ENCODE peak calls at places on chromosomes 13 and 19, in five cellular contexts. D, T, C, B and A are unnamed samples.

GRCh38 chr19:2491130-2491801 is 15.3 kb downstream of the GADD45B start:
- DNase-seq in D (no peak), T (peak; percentile 39), C (no peak), B (no peak), A (no peak)

GRCh38 chr13:46951516-46951915 is 54.7 kb upstream of the HTR2A start:
- DNase-seq in D (peak; percentile 27), T (no peak), C (no peak), B (no peak), A (no peak)

GRCh38 chr13:86870388-86870966 is 800.7 kb upstream of the SLITRK5 start:
- DNase-seq in D (no peak), T (no peak), C (no peak), B (no peak), A (peak; percentile 46)

GRCh38 chr19:15123031-15123890 is 16.1 kb downstream of the SYDE1 start:
- DNase-seq in D (no peak), T (no peak), C (no peak), B (no peak), A (no peak)

GRCh38 chr13:100131863-100132574 is 43.1 kb downstream of the PCCA start:
- DNase-seq in D (peak; percentile 45), T (no peak), C (no peak), B (no peak), A (no peak)

GRCh38 chr19:11024259-11024658 is 63.4 kb downstream of the SMARCA4 start:
- DNase-seq in D (no peak), T (no peak), C (no peak), B (no peak), A (no peak)

GRCh38 chr19:40252395-40252794 is 25.9 kb upstream of the CCNP start:
- DNase-seq in D (no peak), T (no peak), C (no peak), B (peak; percentile 3), A (no peak)

GRCh38 chr13:112637017-112637801 is 49.3 kb upstream of the TUBGCP3 start:
- DNase-seq in D (no peak), T (no peak), C (no peak), B (no peak), A (no peak)

GRCh38 chr19:28887920-28888618 is 324.9 kb downstream of the UQCRFS1 start:
- DNase-seq in D (no peak), T (no peak), C (no peak), B (peak; percentile 71), A (no peak)

GRCh38 chr19:28886708-28887107 is 326.2 kb downstream of the UQCRFS1 start:
- DNase-seq in D (no peak), T (no peak), C (no peak), B (no peak), A (no peak)

GRCh38 chr19:28883241-28883693 is 329.7 kb downstream of the UQCRFS1 start:
- DNase-seq in D (no peak), T (no peak), C (no peak), B (no peak), A (no peak)

GRCh38 chr19:28884786-28885476 is 328.0 kb downstream of the UQCRFS1 start:
- DNase-seq in D (no peak), T (no peak), C (no peak), B (no peak), A (no peak)

DNA sequence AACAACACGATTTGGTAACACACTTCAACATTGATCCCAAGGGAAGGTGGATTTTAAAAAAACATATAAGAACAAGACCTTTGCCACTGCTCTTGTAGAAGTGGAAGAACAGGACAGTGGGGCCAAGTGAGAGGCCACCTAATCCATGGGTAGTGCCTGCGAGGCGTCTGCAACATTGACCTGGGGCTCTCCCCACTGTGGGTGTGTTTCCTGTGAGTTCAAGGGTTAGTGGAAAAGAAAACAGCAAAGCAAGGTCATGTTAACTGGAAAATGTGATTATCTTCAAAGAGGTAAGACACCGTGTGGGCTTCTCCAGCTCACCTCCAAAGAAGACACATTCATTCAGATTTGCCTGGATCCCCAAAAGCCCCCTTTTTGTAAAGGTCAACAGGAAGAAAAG is 327.0 kb downstream of the UQCRFS1 start:
- DNase-seq in D (no peak), T (no peak), C (no peak), B (no peak), A (no peak)
- TF ChIP-seq POLR2A in D (no peak), T (no peak), C (no peak), B (no peak), A (no peak)

GRCh38 chr19:35643255-35644205 is 2.0 kb downstream of the ETV2 start:
- DNase-seq in D (peak; percentile 75), T (peak; percentile 84), C (peak; percentile 41), B (peak; percentile 93), A (peak; percentile 92)
- TF ChIP-seq POLR2A in D (peak; percentile 97), T (peak; percentile 65), C (no peak), B (no peak), A (peak; percentile 84)

DNA sequence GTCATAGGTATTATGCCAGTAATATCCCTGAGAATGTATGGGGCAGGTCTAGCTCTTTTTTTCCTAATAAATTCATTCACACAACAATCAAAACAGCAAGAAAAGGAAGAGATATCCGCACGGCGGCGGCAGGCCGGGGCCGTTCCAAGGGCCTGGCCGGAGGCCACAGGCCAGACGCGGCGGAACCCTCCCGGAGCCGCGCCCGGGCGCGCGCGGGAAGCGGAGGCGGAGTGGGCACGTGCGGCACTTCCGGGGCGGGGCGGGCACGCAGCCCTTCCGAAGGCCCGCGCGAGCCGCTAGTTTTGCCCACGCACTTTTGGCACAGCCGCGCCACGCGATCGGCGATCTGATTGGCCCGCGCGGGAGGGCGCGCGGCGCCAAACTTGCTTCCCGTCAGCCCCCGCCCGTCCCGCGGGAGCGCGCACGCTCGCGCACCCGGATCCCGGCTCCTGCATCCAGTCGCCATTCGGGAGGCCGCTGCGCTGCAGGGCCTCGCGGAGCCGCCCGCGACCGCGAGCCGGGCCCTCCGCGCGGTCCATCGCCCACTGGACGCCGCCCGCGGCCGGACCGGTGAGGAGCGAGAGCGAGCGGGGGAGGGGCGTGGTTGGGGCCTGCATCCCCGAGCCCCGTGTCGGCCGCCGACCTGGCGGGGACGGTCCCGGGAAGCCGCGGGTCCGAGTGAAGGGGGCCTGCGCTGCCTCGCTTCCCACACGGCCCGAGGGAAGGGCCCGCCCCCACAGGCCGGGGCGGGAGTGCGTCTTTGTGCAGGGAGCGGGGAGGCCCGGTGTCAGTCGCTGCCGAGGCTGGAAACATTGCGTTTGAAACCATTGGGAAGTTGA is at the start of gene CHAMP1:
- DNase-seq in D (peak; percentile 92), T (peak; percentile 94), C (peak; percentile 91), B (peak; percentile 99), A (peak; percentile 97)
- TF ChIP-seq POLR2A in D (peak; percentile 91), T (peak; percentile 94), C (peak; percentile 82), B (peak; percentile 8), A (peak; percentile 93)

GRCh38 chr13:73754241-73754640 is 380.0 kb downstream of the KLF12 start:
- DNase-seq in D (no peak), T (no peak), C (no peak), B (no peak), A (no peak)
- TF ChIP-seq POLR2A in D (no peak), T (no peak), C (no peak), B (no peak), A (no peak)

DNA sequence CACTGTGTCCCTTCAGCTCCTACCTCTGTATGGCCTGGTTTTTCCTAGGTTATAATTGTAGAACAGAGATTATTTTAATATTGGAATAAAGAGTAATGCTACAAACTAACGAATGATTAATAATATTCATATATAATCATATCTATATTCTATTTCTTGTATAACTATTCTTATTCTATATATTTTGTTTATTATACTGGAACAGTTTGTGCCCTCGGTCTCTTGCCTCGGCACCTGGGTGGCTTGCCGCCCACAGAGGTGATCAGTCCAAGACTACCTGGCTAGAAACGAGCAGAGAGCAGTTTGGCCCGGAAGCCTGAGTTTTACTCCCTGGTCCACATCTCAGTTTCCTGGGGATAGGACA is 3.9 kb upstream of the SLC27A1 start:
- DNase-seq in D (no peak), T (no peak), C (no peak), B (peak; percentile 32), A (no peak)
- TF ChIP-seq POLR2A in D (no peak), T (no peak), C (no peak), B (no peak), A (no peak)

GRCh38 chr13:89721216-89721615 is 1626.3 kb upstream of the MIR17HG start:
- DNase-seq in D (no peak), T (no peak), C (no peak), B (no peak), A (no peak)

GRCh38 chr13:89726690-89727435 is 1620.6 kb upstream of the MIR17HG start:
- DNase-seq in D (no peak), T (no peak), C (no peak), B (no peak), A (no peak)
- TF ChIP-seq POLR2A in D (no peak), T (no peak), C (no peak), B (no peak), A (no peak)

GRCh38 chr13:106354961-106355360 is 180.5 kb downstream of the EFNB2 start:
- DNase-seq in D (no peak), T (no peak), C (no peak), B (no peak), A (no peak)

GRCh38 chr13:106361621-106362020 is 173.8 kb downstream of the EFNB2 start:
- DNase-seq in D (no peak), T (no peak), C (no peak), B (no peak), A (no peak)

GRCh38 chr13:106352850-106353249 is 182.6 kb downstream of the EFNB2 start:
- DNase-seq in D (no peak), T (no peak), C (no peak), B (no peak), A (no peak)

GRCh38 chr13:106355866-106356265 is 179.6 kb downstream of the EFNB2 start:
- DNase-seq in D (no peak), T (no peak), C (no peak), B (no peak), A (no peak)

GRCh38 chr13:106357198-106357597 is 178.3 kb downstream of the EFNB2 start:
- DNase-seq in D (no peak), T (no peak), C (no peak), B (no peak), A (no peak)
- TF ChIP-seq POLR2A in D (no peak), T (no peak), C (no peak), B (no peak), A (no peak)

GRCh38 chr19:47230921-47231214 is at the start of gene BBC3:
- DNase-seq in D (no peak), T (no peak), C (no peak), B (no peak), A (no peak)
- TF ChIP-seq POLR2A in D (no peak), T (peak; percentile 91), C (no peak), B (no peak), A (no peak)

DNA sequence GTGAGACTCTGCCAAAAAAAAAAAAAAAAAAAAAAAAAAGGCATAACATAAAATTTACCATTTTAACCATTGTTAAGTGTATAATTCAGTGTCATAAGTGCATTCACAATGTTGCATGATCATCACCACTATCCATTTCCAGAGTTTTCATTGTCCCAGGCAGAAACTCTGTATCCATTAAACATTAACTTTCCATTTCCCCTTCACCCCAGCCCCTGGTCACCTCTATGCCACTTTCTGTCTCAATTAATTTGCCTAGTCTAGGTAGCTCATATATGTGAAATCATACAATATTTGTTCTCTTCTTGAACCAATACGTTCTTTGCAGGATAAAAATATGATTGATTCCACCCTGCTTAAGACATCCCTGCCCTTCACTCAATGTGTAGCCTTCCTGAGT is 31.0 kb upstream of the VWA8 start:
- DNase-seq in D (no peak), T (no peak), C (no peak), B (no peak), A (no peak)
- TF ChIP-seq POLR2A in D (no peak), T (no peak), C (no peak), B (no peak), A (no peak)